ENCODE peak calls at places on chromosome 22, in six cellular contexts. One of them, this sample, is unnamed.
A peak's percentile ranks its signal among the peaks of the same experiment; 100 is the strongest.

GRCh38 chr22:19870153-19871022 is 15.7 kb upstream of the GNB1L start:
- DNase-seq in IMR-90: no peak
- DNase-seq in adrenal gland: no peak
- DNase-seq in kidney: peak; percentile 62
- DNase-seq in pancreas: peak; percentile 52
- DNase-seq in CD8-positive, alpha-beta T cell: no peak
- DNase-seq in this sample: no peak

GRCh38 chr22:19703869-19704268 is 10.4 kb upstream of the SEPTIN5 start:
- DNase-seq in pancreas: no peak
- DNase-seq in adrenal gland: no peak
- DNase-seq in IMR-90: no peak
- DNase-seq in CD8-positive, alpha-beta T cell: no peak
- DNase-seq in kidney: peak; percentile 42
- DNase-seq in this sample: no peak

GRCh38 chr22:29617922-29618629 is 14.6 kb downstream of the NF2 start:
- DNase-seq in CD8-positive, alpha-beta T cell: no peak
- DNase-seq in IMR-90: peak; percentile 68
- DNase-seq in pancreas: no peak
- DNase-seq in adrenal gland: peak; percentile 51
- DNase-seq in kidney: no peak
- DNase-seq in this sample: no peak

GRCh38 chr22:30267382-30268302 is 991 bp upstream of the OSM start:
- DNase-seq in adrenal gland: no peak
- DNase-seq in pancreas: peak; percentile 59
- DNase-seq in CD8-positive, alpha-beta T cell: no peak
- DNase-seq in IMR-90: no peak
- DNase-seq in kidney: peak; percentile 66
- DNase-seq in this sample: no peak

GRCh38 chr22:20175597-20175900 is 24.7 kb upstream of the CCDC188 start:
- DNase-seq in IMR-90: peak; percentile 24
- DNase-seq in adrenal gland: no peak
- DNase-seq in kidney: no peak
- DNase-seq in CD8-positive, alpha-beta T cell: no peak
- DNase-seq in pancreas: no peak
- DNase-seq in this sample: no peak

GRCh38 chr22:17501679-17502285 is 61.5 kb upstream of the SLC25A18 start:
- DNase-seq in IMR-90: peak; percentile 66
- DNase-seq in CD8-positive, alpha-beta T cell: no peak
- DNase-seq in pancreas: no peak
- DNase-seq in kidney: no peak
- DNase-seq in adrenal gland: peak; percentile 44
- DNase-seq in this sample: no peak

GRCh38 chr22:19631899-19632670 is 82.2 kb upstream of the SEPTIN5 start:
- DNase-seq in IMR-90: peak; percentile 27
- DNase-seq in CD8-positive, alpha-beta T cell: no peak
- DNase-seq in kidney: peak; percentile 48
- DNase-seq in adrenal gland: peak; percentile 8
- DNase-seq in pancreas: no peak
- DNase-seq in this sample: no peak

GRCh38 chr22:19815093-19815822 is 39.4 kb downstream of the GNB1L start:
- DNase-seq in kidney: no peak
- DNase-seq in CD8-positive, alpha-beta T cell: no peak
- DNase-seq in adrenal gland: no peak
- DNase-seq in IMR-90: no peak
- DNase-seq in pancreas: no peak
- DNase-seq in this sample: peak; percentile 36

GRCh38 chr22:20176421-20177060 is 25.7 kb upstream of the CCDC188 start:
- DNase-seq in kidney: no peak
- DNase-seq in adrenal gland: no peak
- DNase-seq in pancreas: no peak
- DNase-seq in CD8-positive, alpha-beta T cell: no peak
- DNase-seq in IMR-90: no peak
- DNase-seq in this sample: no peak

GRCh38 chr22:29795663-29796062 is 28.5 kb downstream of the UQCR10 start:
- DNase-seq in IMR-90: no peak
- DNase-seq in adrenal gland: no peak
- DNase-seq in CD8-positive, alpha-beta T cell: no peak
- DNase-seq in pancreas: no peak
- DNase-seq in kidney: no peak
- DNase-seq in this sample: no peak

GRCh38 chr22:48573766-48574165 is 1253.9 kb downstream of the BRD1 start:
- DNase-seq in pancreas: peak; percentile 22
- DNase-seq in CD8-positive, alpha-beta T cell: no peak
- DNase-seq in IMR-90: no peak
- DNase-seq in kidney: peak; percentile 29
- DNase-seq in adrenal gland: no peak
- DNase-seq in this sample: no peak

GRCh38 chr22:41925783-41926460 is 684 bp downstream of the TNFRSF13C start:
- DNase-seq in adrenal gland: peak; percentile 86
- DNase-seq in CD8-positive, alpha-beta T cell: peak; percentile 68
- DNase-seq in IMR-90: peak; percentile 34
- DNase-seq in kidney: no peak
- DNase-seq in pancreas: peak; percentile 90
- DNase-seq in this sample: no peak

DNA sequence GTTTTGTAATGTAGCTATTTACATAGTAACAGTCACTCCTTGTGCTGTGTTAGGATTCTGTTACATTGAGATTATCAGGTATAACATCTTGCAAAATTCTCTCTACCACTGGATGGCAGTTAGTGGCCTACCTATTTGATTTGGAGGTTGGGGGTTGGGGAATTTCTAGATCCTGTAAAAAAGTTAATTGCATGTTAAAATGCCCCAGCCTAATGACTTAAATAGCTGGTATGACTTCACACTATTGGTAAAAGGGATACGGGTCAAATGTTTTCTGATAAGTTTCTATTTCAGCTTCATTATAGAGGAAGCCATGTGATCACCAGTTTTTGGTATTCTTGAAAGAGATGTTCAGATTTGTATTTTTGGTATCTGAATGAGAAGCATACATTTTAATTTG is 2.8 kb downstream of the GRK3 start:
- DNase-seq in IMR-90: no peak
- DNase-seq in kidney: no peak
- DNase-seq in adrenal gland: no peak
- DNase-seq in pancreas: no peak
- DNase-seq in CD8-positive, alpha-beta T cell: no peak
- DNase-seq in this sample: no peak
- H3K4me3 ChIP-seq in IMR-90: no peak overlapping the region
- H3K4me3 ChIP-seq in kidney: no peak overlapping the region
- H3K4me3 ChIP-seq in adrenal gland: no peak overlapping the region
- H3K4me3 ChIP-seq in pancreas: peak overlapping the region; percentile 95
- H3K4me3 ChIP-seq in CD8-positive, alpha-beta T cell: no peak overlapping the region
- H3K4me3 ChIP-seq in this sample: no peak overlapping the region

GRCh38 chr22:31752096-31752847 is 1.5 kb upstream of the DEPDC5 start:
- DNase-seq in pancreas: no peak
- DNase-seq in kidney: peak; percentile 28
- DNase-seq in adrenal gland: no peak
- DNase-seq in IMR-90: no peak
- DNase-seq in CD8-positive, alpha-beta T cell: no peak
- DNase-seq in this sample: no peak

GRCh38 chr22:31754813-31755212 is 994 bp downstream of the DEPDC5 start:
- DNase-seq in kidney: no peak
- DNase-seq in pancreas: no peak
- DNase-seq in CD8-positive, alpha-beta T cell: no peak
- DNase-seq in IMR-90: no peak
- DNase-seq in adrenal gland: no peak
- DNase-seq in this sample: no peak

GRCh38 chr22:31753634-31754471 is at the start of gene DEPDC5:
- DNase-seq in kidney: peak; percentile 99
- DNase-seq in pancreas: peak; percentile 99
- DNase-seq in CD8-positive, alpha-beta T cell: peak; percentile 96
- DNase-seq in adrenal gland: peak; percentile 96
- DNase-seq in IMR-90: peak; percentile 86
- DNase-seq in this sample: peak; percentile 96

GRCh38 chr22:31753005-31753633 is 700 bp upstream of the DEPDC5 start:
- DNase-seq in IMR-90: no peak
- DNase-seq in adrenal gland: peak; percentile 59
- DNase-seq in kidney: peak; percentile 78
- DNase-seq in CD8-positive, alpha-beta T cell: no peak
- DNase-seq in pancreas: peak; percentile 48
- DNase-seq in this sample: peak; percentile 63

GRCh38 chr22:31757265-31757664 is 3.4 kb downstream of the DEPDC5 start:
- DNase-seq in pancreas: no peak
- DNase-seq in CD8-positive, alpha-beta T cell: no peak
- DNase-seq in adrenal gland: peak; percentile 52
- DNase-seq in IMR-90: no peak
- DNase-seq in kidney: no peak
- DNase-seq in this sample: no peak
- TF ChIP-seq CTCF in pancreas: no peak
- TF ChIP-seq CTCF in CD8-positive, alpha-beta T cell: no peak
- TF ChIP-seq CTCF in adrenal gland: no peak
- TF ChIP-seq CTCF in IMR-90: no peak
- TF ChIP-seq CTCF in kidney: no peak
- TF ChIP-seq CTCF in this sample: no peak

GRCh38 chr22:23184764-23185113 is 4.4 kb downstream of the BCR start:
- DNase-seq in IMR-90: no peak
- DNase-seq in CD8-positive, alpha-beta T cell: no peak
- DNase-seq in pancreas: no peak
- DNase-seq in adrenal gland: no peak
- DNase-seq in kidney: no peak
- DNase-seq in this sample: no peak

GRCh38 chr22:23181763-23182288 is 1.5 kb downstream of the BCR start:
- DNase-seq in IMR-90: no peak
- DNase-seq in kidney: no peak
- DNase-seq in adrenal gland: no peak
- DNase-seq in pancreas: peak; percentile 82
- DNase-seq in CD8-positive, alpha-beta T cell: no peak
- DNase-seq in this sample: no peak

GRCh38 chr22:23182289-23183106 is 2.2 kb downstream of the BCR start:
- DNase-seq in kidney: no peak
- DNase-seq in IMR-90: peak; percentile 19
- DNase-seq in pancreas: no peak
- DNase-seq in adrenal gland: peak; percentile 29
- DNase-seq in CD8-positive, alpha-beta T cell: no peak
- DNase-seq in this sample: no peak

GRCh38 chr22:23183107-23183698 is 2.9 kb downstream of the BCR start:
- DNase-seq in kidney: peak; percentile 81
- DNase-seq in CD8-positive, alpha-beta T cell: no peak
- DNase-seq in IMR-90: peak; percentile 66
- DNase-seq in adrenal gland: peak; percentile 64
- DNase-seq in pancreas: no peak
- DNase-seq in this sample: peak; percentile 69

GRCh38 chr22:23184100-23184763 is 3.9 kb downstream of the BCR start:
- DNase-seq in CD8-positive, alpha-beta T cell: no peak
- DNase-seq in kidney: no peak
- DNase-seq in IMR-90: no peak
- DNase-seq in adrenal gland: no peak
- DNase-seq in pancreas: no peak
- DNase-seq in this sample: no peak
- H3K4me1 ChIP-seq in CD8-positive, alpha-beta T cell: peaks cover 39% of the 10 kb centered on the region
- H3K4me1 ChIP-seq in kidney: peaks cover 41% of the 10 kb centered on the region
- H3K4me1 ChIP-seq in IMR-90: peaks cover 35% of the 10 kb centered on the region
- H3K4me1 ChIP-seq in adrenal gland: peaks cover 27% of the 10 kb centered on the region
- H3K4me1 ChIP-seq in pancreas: peaks cover 10% of the 10 kb centered on the region
- H3K4me1 ChIP-seq in this sample: no peaks in the 10 kb centered on the region

GRCh38 chr22:22397292-22397870 is 111.2 kb downstream of the ZNF280B start:
- DNase-seq in adrenal gland: peak; percentile 48
- DNase-seq in pancreas: no peak
- DNase-seq in kidney: no peak
- DNase-seq in CD8-positive, alpha-beta T cell: no peak
- DNase-seq in IMR-90: no peak
- DNase-seq in this sample: no peak

GRCh38 chr22:22397875-22398524 is 110.5 kb downstream of the ZNF280B start:
- DNase-seq in adrenal gland: no peak
- DNase-seq in pancreas: no peak
- DNase-seq in IMR-90: no peak
- DNase-seq in kidney: no peak
- DNase-seq in CD8-positive, alpha-beta T cell: no peak
- DNase-seq in this sample: no peak

GRCh38 chr22:22396741-22397291 is 111.7 kb downstream of the ZNF280B start:
- DNase-seq in IMR-90: no peak
- DNase-seq in pancreas: no peak
- DNase-seq in kidney: no peak
- DNase-seq in CD8-positive, alpha-beta T cell: no peak
- DNase-seq in adrenal gland: no peak
- DNase-seq in this sample: no peak

GRCh38 chr22:22394589-22394988 is 114.0 kb downstream of the ZNF280B start:
- DNase-seq in pancreas: no peak
- DNase-seq in adrenal gland: no peak
- DNase-seq in IMR-90: no peak
- DNase-seq in CD8-positive, alpha-beta T cell: no peak
- DNase-seq in kidney: no peak
- DNase-seq in this sample: peak; percentile 57

DNA sequence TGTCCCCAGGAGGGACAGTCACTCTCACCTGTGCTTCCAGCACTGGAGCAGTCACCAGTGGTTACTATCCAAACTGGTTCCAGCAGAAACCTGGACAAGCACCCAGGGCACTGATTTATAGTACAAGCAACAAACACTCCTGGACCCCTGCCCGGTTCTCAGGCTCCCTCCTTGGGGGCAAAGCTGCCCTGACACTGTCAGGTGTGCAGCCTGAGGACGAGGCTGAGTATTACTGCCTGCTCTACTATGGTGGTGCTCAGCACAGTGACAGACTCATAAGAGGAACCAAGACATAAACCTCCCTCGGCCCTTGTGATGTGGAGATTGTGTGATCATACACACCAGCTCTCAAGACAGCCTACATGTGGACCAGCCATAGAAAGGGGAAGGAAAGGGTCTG is 113.3 kb downstream of the ZNF280B start:
- DNase-seq in CD8-positive, alpha-beta T cell: no peak
- DNase-seq in adrenal gland: no peak
- DNase-seq in kidney: no peak
- DNase-seq in IMR-90: no peak
- DNase-seq in pancreas: no peak
- DNase-seq in this sample: peak; percentile 56
- H3K4me3 ChIP-seq in CD8-positive, alpha-beta T cell: no peak overlapping the region
- H3K4me3 ChIP-seq in adrenal gland: no peak overlapping the region
- H3K4me3 ChIP-seq in kidney: no peak overlapping the region
- H3K4me3 ChIP-seq in IMR-90: no peak overlapping the region
- H3K4me3 ChIP-seq in pancreas: no peak overlapping the region
- H3K4me3 ChIP-seq in this sample: no peak overlapping the region

DNA sequence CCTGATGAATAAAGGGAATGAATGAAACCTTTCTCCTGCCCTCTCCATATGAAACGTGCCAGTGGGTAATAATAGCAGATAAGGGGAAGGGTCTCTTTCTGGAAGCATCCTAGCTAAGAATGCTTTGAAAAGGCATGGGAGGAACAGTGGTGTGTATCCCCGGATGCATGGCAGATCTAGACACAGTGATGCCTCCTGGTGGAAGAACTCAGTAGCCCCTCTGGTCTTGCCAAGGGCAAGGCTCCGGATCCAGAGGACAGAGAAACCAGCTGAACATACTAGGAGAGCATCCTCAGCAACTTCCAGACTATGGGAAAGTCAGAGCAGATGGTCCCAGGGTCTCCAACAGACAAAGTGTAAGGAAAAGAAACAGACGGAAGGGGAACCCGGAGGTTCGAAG is 6.4 kb downstream of the BAIAP2L2 start:
- DNase-seq in CD8-positive, alpha-beta T cell: no peak
- DNase-seq in IMR-90: peak; percentile 11
- DNase-seq in adrenal gland: peak; percentile 23
- DNase-seq in kidney: no peak
- DNase-seq in pancreas: no peak
- DNase-seq in this sample: no peak
- TF ChIP-seq CTCF in CD8-positive, alpha-beta T cell: no peak
- TF ChIP-seq CTCF in IMR-90: peak; percentile 29
- TF ChIP-seq CTCF in adrenal gland: no peak
- TF ChIP-seq CTCF in kidney: peak; percentile 17
- TF ChIP-seq CTCF in pancreas: no peak
- TF ChIP-seq CTCF in this sample: peak; percentile 37